ENCODE peak calls at places on chromosome 12, in five cellular contexts. K is hypothalamus; Q is foreskin melanocyte; R is activated CD8-positive, alpha-beta memory T cell treated with anti-CD3 and anti-CD28 coated beads, Interleukin-2, amount 50 U/mL, for 4 hours; L is neural progenitor cell. H is an unnamed sample.

GRCh38 chr12:67826148-67826547 is 163.1 kb upstream of the IFNG-AS1 start:
- DNase-seq in K (no peak), Q (no peak), R (no peak), L (no peak), H (no peak)

GRCh38 chr12:108360487-108360886 is 21.4 kb upstream of the CMKLR1 start:
- DNase-seq in K (no peak), Q (no peak), R (no peak), L (no peak), H (no peak)

GRCh38 chr12:644818-645552 is 18.3 kb downstream of the NINJ2 start:
- DNase-seq in K (no peak), Q (no peak), R (no peak), L (no peak), H (no peak)

GRCh38 chr12:47744005-47744651 is 14.6 kb downstream of the RAPGEF3 start:
- DNase-seq in K (no peak), Q (no peak), R (peak; percentile 69), L (peak; percentile 42), H (peak; percentile 9)

GRCh38 chr12:80313184-80313583 is 130.9 kb upstream of the PTPRQ start:
- DNase-seq in K (no peak), Q (peak; percentile 2), R (no peak), L (no peak), H (no peak)

GRCh38 chr12:122203301-122203967 is at the start of gene B3GNT4:
- DNase-seq in K (no peak), Q (no peak), R (peak; percentile 72), L (peak; percentile 79), H (peak; percentile 70)

GRCh38 chr12:91139264-91139663 is 28.0 kb upstream of the LUM start:
- DNase-seq in K (no peak), Q (no peak), R (no peak), L (no peak), H (no peak)

GRCh38 chr12:32877670-32878459 is 18.7 kb downstream of the PKP2 start:
- DNase-seq in K (no peak), Q (no peak), R (no peak), L (no peak), H (no peak)

GRCh38 chr12:70398002-70398401 is 31.9 kb downstream of the KCNMB4 start:
- DNase-seq in K (no peak), Q (no peak), R (no peak), L (no peak), H (no peak)

GRCh38 chr12:62715086-62715786 is 219.7 kb downstream of the PPM1H start:
- DNase-seq in K (no peak), Q (no peak), R (no peak), L (peak; percentile 61), H (peak; percentile 34)

GRCh38 chr12:76266797-76267196 is 81.4 kb downstream of the BBS10 start:
- DNase-seq in K (no peak), Q (no peak), R (no peak), L (no peak), H (peak; percentile 34)

GRCh38 chr12:125310461-125310860 is 245.2 kb downstream of the AACS start:
- DNase-seq in K (no peak), Q (no peak), R (no peak), L (peak; percentile 23), H (no peak)

GRCh38 chr12:88921434-88921833 is 341.2 kb upstream of the KITLG start:
- DNase-seq in K (no peak), Q (no peak), R (no peak), L (peak; percentile 20), H (no peak)

GRCh38 chr12:104718581-104718980 is 239.5 kb downstream of the SLC41A2 start:
- DNase-seq in K (no peak), Q (no peak), R (no peak), L (no peak), H (no peak)

GRCh38 chr12:12533238-12533829 is 29.3 kb downstream of the DUSP16 start:
- DNase-seq in K (no peak), Q (no peak), R (no peak), L (no peak), H (no peak)

GRCh38 chr12:43737646-43738045 is 20.9 kb downstream of the PUS7L start:
- DNase-seq in K (no peak), Q (no peak), R (no peak), L (no peak), H (no peak)

GRCh38 chr12:116735951-116736599 is 1.8 kb downstream of the SPRING1 start:
- DNase-seq in K (no peak), Q (no peak), R (no peak), L (no peak), H (no peak)